ENCODE peak calls at places on chromosomes 4 and X, in eight cellular contexts. T is esophagus squamous epithelium, K is gastrocnemius medialis, C is left lung, M is heart left ventricle, B is Peyer's patch, I is MM.1S, A is suprapubic skin. Y is an unnamed sample.

GRCh38 chr4:108543359-108543968 is 76.9 kb upstream of the RPL34 start:
- DNase-seq in T (no peak), K (no peak), C (no peak), M (no peak), B (no peak), I (no peak), A (no peak), Y (no peak)

GRCh38 chr4:21469438-21470032 is 479.0 kb downstream of the KCNIP4 start:
- DNase-seq in T (no peak), K (no peak), C (no peak), M (no peak), B (no peak), I (peak; percentile 9), A (no peak), Y (no peak)

GRCh38 chrX:12583543-12583942 is 207.7 kb upstream of the PRPS2 start:
- DNase-seq in T (no peak), K (no peak), C (no peak), M (no peak), B (no peak), I (no peak), A (peak; percentile 64), Y (no peak)

GRCh38 chrX:40147399-40148188 is 49.8 kb upstream of the BCOR start:
- DNase-seq in T (no peak), K (no peak), C (no peak), M (no peak), B (no peak), I (no peak), A (no peak), Y (no peak)

GRCh38 chrX:113470166-113470565 is 629.5 kb upstream of the AMOT start:
- DNase-seq in T (no peak), K (no peak), C (no peak), M (no peak), B (no peak), I (no peak), A (no peak), Y (no peak)

GRCh38 chr4:153643406-153644016 is 40.6 kb upstream of the TLR2 start:
- DNase-seq in T (no peak), K (no peak), C (no peak), M (no peak), B (no peak), I (peak; percentile 72), A (no peak), Y (no peak)

GRCh38 chr4:122898370-122899150 is 23.8 kb downstream of the NUDT6 start:
- DNase-seq in T (no peak), K (no peak), C (no peak), M (no peak), B (no peak), I (no peak), A (no peak), Y (peak; percentile 85)

GRCh38 chrX:13473666-13474516 is 95.5 kb upstream of the EGFL6 start:
- DNase-seq in T (no peak), K (no peak), C (no peak), M (no peak), B (no peak), I (peak; percentile 56), A (no peak), Y (no peak)

DNA sequence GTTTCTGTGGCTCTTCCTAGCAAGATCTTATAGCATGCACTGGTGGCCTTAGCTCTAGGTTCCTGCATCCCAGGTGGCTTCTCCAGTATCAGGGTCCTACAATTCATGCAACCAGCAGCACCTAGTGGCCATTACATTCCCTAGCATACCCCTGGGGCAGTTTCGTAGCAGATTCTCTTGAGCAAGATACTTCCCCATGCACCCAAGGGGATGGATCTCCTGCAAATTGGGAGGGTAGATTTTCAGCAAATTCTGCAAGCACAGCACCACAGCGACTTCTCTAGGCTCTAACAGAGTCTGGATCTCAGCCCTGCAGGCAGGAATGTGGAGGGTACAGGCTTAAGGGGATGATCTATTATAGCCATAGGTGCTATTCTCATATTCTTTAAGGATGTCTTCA is 13.1 kb upstream of the SLC9B1 start:
- DNase-seq in T (no peak), K (no peak), C (no peak), M (no peak), B (no peak), I (peak; percentile 28), A (no peak), Y (no peak)
- TF ChIP-seq CTCF in T (no peak), K (no peak), C (peak; percentile 11), M (no peak), B (peak; percentile 28), I (peak; percentile 44), A (no peak), Y (no peak)

GRCh38 chr4:1831331-1831730 is 24.6 kb downstream of the LETM1 start:
- DNase-seq in T (no peak), K (no peak), C (no peak), M (no peak), B (no peak), I (no peak), A (no peak), Y (no peak)

GRCh38 chr4:1833307-1834046 is 22.5 kb downstream of the LETM1 start:
- DNase-seq in T (no peak), K (no peak), C (no peak), M (no peak), B (no peak), I (no peak), A (no peak), Y (no peak)

GRCh38 chr4:1830642-1831228 is 25.2 kb downstream of the LETM1 start:
- DNase-seq in T (no peak), K (no peak), C (no peak), M (no peak), B (no peak), I (no peak), A (no peak), Y (no peak)

GRCh38 chr4:1832690-1833089 is 23.3 kb downstream of the LETM1 start:
- DNase-seq in T (no peak), K (no peak), C (no peak), M (no peak), B (no peak), I (no peak), A (no peak), Y (no peak)

GRCh38 chr4:1830234-1830633 is 25.7 kb downstream of the LETM1 start:
- DNase-seq in T (no peak), K (no peak), C (no peak), M (no peak), B (no peak), I (no peak), A (no peak), Y (no peak)
- H3K4me3 ChIP-seq in T (no peak overlapping the region), K (no peak overlapping the region), C (no peak overlapping the region), M (no peak overlapping the region), B (no peak overlapping the region), I (no peak overlapping the region), A (no peak overlapping the region), Y (no peak overlapping the region)

DNA sequence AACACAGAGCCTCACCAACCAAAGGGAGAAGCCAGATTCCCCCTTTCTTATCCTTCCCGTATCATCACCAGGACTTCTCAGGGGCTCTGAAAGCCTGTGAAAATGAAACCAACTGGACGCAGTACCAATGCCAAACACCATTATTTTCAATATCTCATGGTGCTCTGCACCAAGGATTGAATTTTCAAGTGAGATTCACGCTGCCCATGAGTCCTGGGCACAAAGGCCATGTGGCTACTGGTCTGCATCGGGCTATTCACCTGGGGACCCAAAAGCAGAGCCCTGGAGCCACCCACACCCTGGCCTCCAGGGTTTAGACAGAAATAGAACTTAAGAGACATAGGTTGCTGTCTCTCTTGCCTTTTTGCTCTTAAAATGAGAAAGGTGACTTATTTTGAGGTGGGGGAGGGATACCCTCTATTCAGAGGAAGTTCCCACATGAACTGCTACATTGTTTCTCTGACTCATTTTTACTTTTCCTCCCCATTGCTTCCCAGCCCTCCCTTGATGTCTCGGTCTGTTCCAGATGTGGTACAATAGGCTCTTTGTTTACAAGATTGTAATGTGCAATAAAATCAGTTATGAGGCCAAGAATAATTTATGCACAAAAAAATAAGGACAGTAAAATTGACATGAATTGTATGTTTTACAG is 55.4 kb downstream of the MAML3 start:
- DNase-seq in T (no peak), K (no peak), C (no peak), M (no peak), B (no peak), I (no peak), A (no peak), Y (no peak)
- H3K27ac ChIP-seq in T (peak overlapping the region; percentile 83), K (peak overlapping the region; percentile 66), C (peak overlapping the region; percentile 72), M (peak overlapping the region; percentile 48), B (no peak overlapping the region), I (no peak overlapping the region), A (peak overlapping the region; percentile 78), Y (peak overlapping the region; percentile 54)

GRCh38 chr4:8131210-8131609 is 27.4 kb downstream of the ABLIM2 start:
- DNase-seq in T (no peak), K (no peak), C (no peak), M (no peak), B (no peak), I (no peak), A (no peak), Y (no peak)
- TF ChIP-seq CTCF in T (no peak), K (no peak), C (no peak), M (no peak), B (no peak), I (no peak), A (no peak), Y (no peak)

DNA sequence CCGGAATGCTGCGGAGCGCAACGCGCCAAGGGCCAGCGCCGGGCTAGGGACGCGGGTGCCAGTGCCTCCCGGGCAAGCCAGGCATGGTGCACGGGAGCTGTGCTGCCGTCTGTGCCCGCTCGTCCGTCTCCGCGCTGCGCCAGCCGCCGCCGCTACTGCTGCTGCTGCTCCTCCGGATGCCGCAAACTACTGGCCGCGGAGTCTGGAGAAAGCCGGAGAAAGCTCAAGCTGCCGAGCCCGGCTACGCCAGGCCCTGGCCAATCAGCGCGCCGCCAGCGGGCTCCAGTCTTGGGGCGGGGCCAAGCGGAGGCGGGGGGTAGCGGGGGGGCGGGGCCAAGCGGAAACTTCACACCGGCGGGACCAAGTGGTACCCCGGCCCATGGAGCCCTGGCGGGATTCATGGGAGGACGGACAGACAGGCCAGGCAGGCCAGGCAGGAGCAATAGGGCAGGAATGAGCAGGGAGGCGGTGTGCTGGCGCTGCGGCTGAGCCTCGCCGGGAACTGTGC is at the start of gene PCDH19:
- DNase-seq in T (no peak), K (no peak), C (peak; percentile 52), M (peak; percentile 56), B (peak; percentile 55), I (peak; percentile 74), A (no peak), Y (no peak)
- H3K4me3 ChIP-seq in T (peak within 1 kb of the TSS; percentile 23), K (peak within 1 kb of the TSS; percentile 48), C (peak within 1 kb of the TSS; percentile 13), M (peak within 1 kb of the TSS; percentile 27), B (peak within 1 kb of the TSS; percentile 31), I (peak within 1 kb of the TSS; percentile 58), A (peak within 1 kb of the TSS; percentile 47), Y (peak within 1 kb of the TSS; percentile 46)

DNA sequence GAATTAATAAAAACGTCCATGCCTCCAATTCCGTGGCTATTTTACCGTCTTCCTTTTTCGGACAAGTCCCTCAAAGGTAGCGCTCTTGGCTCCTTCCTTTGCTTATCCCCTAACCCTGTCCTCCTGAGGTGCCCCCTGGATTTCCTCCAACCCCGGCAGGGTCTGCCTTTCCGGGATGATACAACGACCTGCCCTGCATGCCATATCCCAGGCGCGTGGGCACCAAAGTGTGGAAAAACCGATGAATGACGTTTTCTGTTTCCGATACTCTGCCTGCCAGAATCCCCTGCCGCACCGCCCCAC is 706 bp upstream of the CSTF2 start:
- DNase-seq in T (no peak), K (peak; percentile 1), C (peak; percentile 33), M (no peak), B (no peak), I (no peak), A (no peak), Y (no peak)
- H3K27ac ChIP-seq in T (peak overlapping the region; percentile 81), K (peak overlapping the region; percentile 72), C (no peak overlapping the region), M (no peak overlapping the region), B (peak overlapping the region; percentile 62), I (peak overlapping the region; percentile 67), A (no peak overlapping the region), Y (no peak overlapping the region)

GRCh38 chrX:68599256-68600152 is 48.0 kb upstream of the STARD8 start:
- DNase-seq in T (no peak), K (no peak), C (no peak), M (no peak), B (no peak), I (no peak), A (no peak), Y (no peak)
- TF ChIP-seq CTCF in T (peak; percentile 66), K (peak; percentile 59), C (peak; percentile 50), M (peak; percentile 60), B (peak; percentile 37), I (peak; percentile 55), A (peak; percentile 29), Y (peak; percentile 19)